ENCODE peak calls at places on chromosomes 12 and 14, in four cellular contexts. G is GM13977, B is dermis microvascular lymphatic vessel endothelial cell, I is cardiac fibroblast. T is an unnamed sample.

GRCh38 chr14:71482701-71483100 is 449.5 kb upstream of the RGS6 start:
- DNase-seq in G (no peak), B (no peak), I (peak; percentile 57), T (no peak)

GRCh38 chr12:104166465-104166864 is 28.5 kb upstream of the NFYB start:
- DNase-seq in G (no peak), B (no peak), I (peak; percentile 80), T (no peak)

GRCh38 chr14:95260537-95261440 is 58.9 kb downstream of the CLMN start:
- DNase-seq in G (peak; percentile 60), B (peak; percentile 80), I (peak; percentile 42), T (no peak)

GRCh38 chr12:57063991-57064725 is 14.2 kb upstream of the MYO1A start:
- DNase-seq in G (peak; percentile 73), B (peak; percentile 30), I (no peak), T (no peak)

GRCh38 chr12:105922670-105923102 is 216.1 kb downstream of the NUAK1 start:
- DNase-seq in G (no peak), B (peak; percentile 42), I (no peak), T (no peak)

GRCh38 chr12:76633415-76633814 is 73.8 kb upstream of the OSBPL8 start:
- DNase-seq in G (no peak), B (peak; percentile 86), I (no peak), T (no peak)

GRCh38 chr12:118866346-118866745 is 115.0 kb upstream of the SRRM4 start:
- DNase-seq in G (no peak), B (no peak), I (no peak), T (no peak)

GRCh38 chr12:49904601-49905000 is 901 bp upstream of the FAIM2 start:
- DNase-seq in G (no peak), B (no peak), I (no peak), T (no peak)

GRCh38 chr12:79482921-79483320 is 207.8 kb downstream of the PAWR start:
- DNase-seq in G (no peak), B (no peak), I (no peak), T (no peak)

GRCh38 chr12:90978117-90978770 is 23.3 kb upstream of the CCER1 start:
- DNase-seq in G (peak; percentile 17), B (peak; percentile 49), I (peak; percentile 87), T (no peak)

GRCh38 chr14:76101980-76102379 is 49.7 kb upstream of the GPATCH2L start:
- DNase-seq in G (no peak), B (no peak), I (no peak), T (peak; percentile 27)

GRCh38 chr12:53048780-53049401 is 974 bp upstream of the TNS2 start:
- DNase-seq in G (no peak), B (peak; percentile 29), I (peak; percentile 91), T (peak; percentile 79)